ENCODE peak calls at places on chromosomes 7 and 10, in four cellular contexts. One of them, this sample, is unnamed.

GRCh38 chr7:157429001-157429679 is 92.3 kb downstream of the DNAJB6 start:
- DNase-seq in K562: no peak
- DNase-seq in GM12878: no peak
- DNase-seq in GM12891: no peak
- DNase-seq in this sample: no peak

GRCh38 chr7:64574481-64575159 is 11.7 kb upstream of the ZNF680 start:
- DNase-seq in K562: no peak
- DNase-seq in GM12878: no peak
- DNase-seq in GM12891: no peak
- DNase-seq in this sample: no peak

GRCh38 chr7:8177109-8177933 is 84.6 kb downstream of the ICA1 start:
- DNase-seq in K562: no peak
- DNase-seq in GM12878: no peak
- DNase-seq in GM12891: no peak
- DNase-seq in this sample: peak

GRCh38 chr10:43671659-43672555 is 23.2 kb upstream of the ZNF32 start:
- DNase-seq in K562: peak
- DNase-seq in GM12878: no peak
- DNase-seq in GM12891: peak
- DNase-seq in this sample: peak

GRCh38 chr7:2493205-2493604 is 17.0 kb upstream of the GRIFIN start:
- DNase-seq in K562: no peak
- DNase-seq in GM12878: no peak
- DNase-seq in GM12891: no peak
- DNase-seq in this sample: no peak

GRCh38 chr10:30433286-30433778 is 652 bp upstream of the MAP3K8 start:
- DNase-seq in K562: peak
- DNase-seq in GM12878: no peak
- DNase-seq in GM12891: no peak
- DNase-seq in this sample: peak

GRCh38 chr10:43076876-43077420 is at the start of gene RET:
- DNase-seq in K562: peak
- DNase-seq in GM12878: no peak
- DNase-seq in GM12891: peak
- DNase-seq in this sample: peak

GRCh38 chr7:45623157-45623556 is 49.0 kb downstream of the ADCY1 start:
- DNase-seq in K562: no peak
- DNase-seq in GM12878: no peak
- DNase-seq in GM12891: no peak
- DNase-seq in this sample: no peak

GRCh38 chr7:108351715-108352114 is 104.5 kb downstream of the NRCAM start:
- DNase-seq in K562: no peak
- DNase-seq in GM12878: no peak
- DNase-seq in GM12891: no peak
- DNase-seq in this sample: no peak

GRCh38 chr10:58651040-58651439 is 138.4 kb downstream of the BICC1 start:
- DNase-seq in K562: no peak
- DNase-seq in GM12878: no peak
- DNase-seq in GM12891: no peak
- DNase-seq in this sample: no peak

GRCh38 chr7:958221-959200 is 4.0 kb upstream of the ADAP1 start:
- DNase-seq in K562: no peak
- DNase-seq in GM12878: no peak
- DNase-seq in GM12891: no peak
- DNase-seq in this sample: no peak

GRCh38 chr10:34290412-34291082 is 524.5 kb downstream of the PARD3 start:
- DNase-seq in K562: no peak
- DNase-seq in GM12878: no peak
- DNase-seq in GM12891: no peak
- DNase-seq in this sample: no peak

GRCh38 chr7:123011766-123012369 is 16.4 kb upstream of the TAS2R16 start:
- DNase-seq in K562: no peak
- DNase-seq in GM12878: no peak
- DNase-seq in GM12891: no peak
- DNase-seq in this sample: no peak
- TF ChIP-seq SPI1 in K562: no peak
- TF ChIP-seq SPI1 in GM12878: no peak
- TF ChIP-seq SPI1 in GM12891: no peak
- TF ChIP-seq SPI1 in this sample: no peak

DNA sequence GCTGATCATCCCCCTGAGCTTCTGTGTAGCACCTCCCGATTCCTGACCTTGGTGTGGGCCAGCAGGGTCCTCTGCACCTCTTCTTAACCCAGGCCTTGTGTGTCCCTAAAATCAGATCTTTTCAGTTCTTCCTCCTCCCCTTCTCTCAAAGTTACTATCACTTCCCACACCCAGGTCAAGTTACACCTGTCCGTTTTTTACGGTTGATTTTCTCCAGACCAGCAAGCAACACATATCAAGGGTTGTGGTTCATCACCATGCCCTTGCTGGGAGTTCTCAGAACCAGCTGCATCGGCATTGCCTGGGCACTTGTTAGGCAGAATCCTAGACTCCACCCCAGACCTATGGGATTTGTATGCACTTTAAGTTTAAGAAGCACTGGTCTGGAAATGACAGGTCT is 205.4 kb downstream of the TAX1BP1 start:
- DNase-seq in K562: no peak
- DNase-seq in GM12878: no peak
- DNase-seq in GM12891: no peak
- DNase-seq in this sample: no peak
- TF ChIP-seq SPI1 in K562: no peak
- TF ChIP-seq SPI1 in GM12878: no peak
- TF ChIP-seq SPI1 in GM12891: no peak
- TF ChIP-seq SPI1 in this sample: no peak

GRCh38 chr10:131675104-131675503 is 225.7 kb upstream of the PPP2R2D start:
- DNase-seq in K562: no peak
- DNase-seq in GM12878: no peak
- DNase-seq in GM12891: no peak
- DNase-seq in this sample: no peak
- TF ChIP-seq SPI1 in K562: no peak
- TF ChIP-seq SPI1 in GM12878: no peak
- TF ChIP-seq SPI1 in GM12891: no peak
- TF ChIP-seq SPI1 in this sample: no peak

DNA sequence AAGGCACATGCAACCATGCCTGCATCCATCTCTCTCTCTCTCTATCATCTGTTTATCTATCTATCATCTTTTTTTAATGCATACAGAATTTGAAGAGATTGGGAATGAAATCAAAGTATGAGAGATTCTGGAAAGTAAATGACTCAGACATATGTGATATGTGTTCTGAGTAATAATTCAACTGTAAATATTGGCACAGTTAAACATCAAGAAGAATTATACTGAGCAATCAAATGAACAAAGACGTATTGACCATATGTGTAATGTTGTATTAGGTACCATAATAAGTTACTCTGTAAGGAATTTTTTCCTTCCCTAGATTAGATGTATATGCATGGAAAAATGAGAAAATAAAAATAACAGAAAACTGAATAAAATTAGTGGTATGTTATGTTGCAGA is 108.3 kb downstream of the SUGCT start:
- DNase-seq in K562: no peak
- DNase-seq in GM12878: no peak
- DNase-seq in GM12891: no peak
- DNase-seq in this sample: no peak
- TF ChIP-seq SPI1 in K562: no peak
- TF ChIP-seq SPI1 in GM12878: no peak
- TF ChIP-seq SPI1 in GM12891: no peak
- TF ChIP-seq SPI1 in this sample: no peak